ENCODE peak calls at places on chromosomes 5 and 9, in ten cellular contexts. G, J, S, L, T, E, Y, R, M and D are unnamed samples. For H3K9me2, the result is how much of the 10 kb centered on the place peaks cover.

GRCh38 chr5:68320094-68320986 is 104.8 kb downstream of the PIK3R1 start:
- DNase-seq in G (peak), J (no peak), S (no peak), L (no peak), T (no peak), E (no peak), Y (peak), R (no peak), M (no peak), D (no peak)

GRCh38 chr9:21434202-21435014 is 5.8 kb upstream of the IFNA1 start:
- DNase-seq in G (peak), J (peak), S (peak), L (peak), T (peak), E (peak), Y (peak), R (peak), M (peak), D (peak)

GRCh38 chr5:103522586-103522985 is 40.0 kb downstream of the NUDT12 start:
- DNase-seq in G (no peak), J (peak), S (no peak), L (no peak), T (no peak), E (peak), Y (peak), R (no peak), M (no peak), D (no peak)

GRCh38 chr5:73446631-73447233 is 1.8 kb downstream of the FOXD1 start:
- DNase-seq in G (peak), J (no peak), S (no peak), L (peak), T (no peak), E (peak), Y (peak), R (no peak), M (no peak), D (no peak)

GRCh38 chr5:67451640-67452279 is 255.2 kb upstream of the CD180 start:
- DNase-seq in G (no peak), J (no peak), S (no peak), L (peak), T (no peak), E (no peak), Y (no peak), R (no peak), M (no peak), D (no peak)

GRCh38 chr5:119996128-119996527 is 366.8 kb downstream of the FAM170A start:
- DNase-seq in G (peak), J (no peak), S (no peak), L (no peak), T (no peak), E (no peak), Y (no peak), R (no peak), M (no peak), D (no peak)

GRCh38 chr9:89871871-89872331 is 267.1 kb downstream of the GADD45G start:
- DNase-seq in G (no peak), J (no peak), S (no peak), L (no peak), T (no peak), E (no peak), Y (no peak), R (no peak), M (no peak), D (no peak)

GRCh38 chr9:33418090-33418489 is 15.7 kb upstream of the AQP7 start:
- DNase-seq in G (no peak), J (no peak), S (no peak), L (no peak), T (no peak), E (no peak), Y (no peak), R (no peak), M (peak), D (no peak)

GRCh38 chr5:153562189-153562588 is 71.7 kb downstream of the GRIA1 start:
- DNase-seq in G (peak), J (no peak), S (no peak), L (no peak), T (no peak), E (no peak), Y (peak), R (no peak), M (no peak), D (peak)

GRCh38 chr5:149387982-149388381 is 8.9 kb upstream of the IL17B start:
- DNase-seq in G (no peak), J (no peak), S (no peak), L (no peak), T (no peak), E (no peak), Y (peak), R (no peak), M (no peak), D (no peak)

GRCh38 chr9:34224349-34224748 is 45.5 kb downstream of the UBAP1 start:
- DNase-seq in G (no peak), J (no peak), S (no peak), L (no peak), T (no peak), E (no peak), Y (no peak), R (no peak), M (no peak), D (no peak)

GRCh38 chr5:173802670-173803165 is 85.4 kb upstream of the CPEB4 start:
- DNase-seq in G (peak), J (peak), S (no peak), L (no peak), T (no peak), E (no peak), Y (peak), R (no peak), M (no peak), D (peak)

GRCh38 chr5:90983148-90983547 is 400.0 kb downstream of the ARRDC3 start:
- DNase-seq in G (peak), J (peak), S (no peak), L (no peak), T (peak), E (no peak), Y (peak), R (no peak), M (no peak), D (peak)

GRCh38 chr9:76835571-76836283 is 70.2 kb downstream of the PRUNE2 start:
- DNase-seq in G (peak), J (peak), S (no peak), L (no peak), T (no peak), E (no peak), Y (peak), R (no peak), M (no peak), D (no peak)

GRCh38 chr9:71765693-71766092 is 2.6 kb downstream of the CEMIP2 start:
- DNase-seq in G (peak), J (no peak), S (no peak), L (no peak), T (no peak), E (no peak), Y (peak), R (no peak), M (no peak), D (no peak)

GRCh38 chr5:173962436-173962835 is 26.5 kb upstream of the C5orf47 start:
- DNase-seq in G (no peak), J (no peak), S (no peak), L (no peak), T (no peak), E (no peak), Y (no peak), R (no peak), M (no peak), D (no peak)

GRCh38 chr5:154611341-154611767 is 133.3 kb upstream of the HAND1 start:
- DNase-seq in G (no peak), J (no peak), S (no peak), L (no peak), T (no peak), E (peak), Y (peak), R (no peak), M (no peak), D (no peak)

GRCh38 chr5:179164331-179165311 is 104.4 kb downstream of the ZNF354C start:
- DNase-seq in G (no peak), J (no peak), S (no peak), L (no peak), T (no peak), E (no peak), Y (no peak), R (no peak), M (no peak), D (no peak)

GRCh38 chr5:128714551-128714950 is 176.5 kb upstream of the FBN2 start:
- DNase-seq in G (no peak), J (no peak), S (no peak), L (no peak), T (no peak), E (no peak), Y (no peak), R (no peak), M (no peak), D (no peak)

GRCh38 chr5:431001-431710 is 11.8 kb upstream of the EXOC3 start:
- DNase-seq in G (peak), J (peak), S (peak), L (peak), T (peak), E (peak), Y (peak), R (peak), M (peak), D (no peak)

GRCh38 chr5:17411436-17411835 is 86.6 kb upstream of the TAF11L2 start:
- DNase-seq in G (no peak), J (no peak), S (no peak), L (no peak), T (no peak), E (no peak), Y (peak), R (no peak), M (no peak), D (no peak)

GRCh38 chr5:170746081-170746951 is 37.2 kb upstream of the GABRP start:
- DNase-seq in G (no peak), J (no peak), S (no peak), L (peak), T (no peak), E (peak), Y (no peak), R (no peak), M (peak), D (no peak)

GRCh38 chr5:11251242-11251641 is 490.2 kb upstream of the DAP start:
- DNase-seq in G (peak), J (peak), S (no peak), L (no peak), T (no peak), E (peak), Y (peak), R (no peak), M (no peak), D (peak)

GRCh38 chr9:88219601-88220000 is 81.3 kb upstream of the SPATA31C2 start:
- DNase-seq in G (no peak), J (no peak), S (no peak), L (no peak), T (no peak), E (no peak), Y (no peak), R (no peak), M (no peak), D (no peak)

GRCh38 chr9:70588381-70588780 is 173.9 kb upstream of the KLF9 start:
- DNase-seq in G (no peak), J (no peak), S (no peak), L (no peak), T (no peak), E (no peak), Y (no peak), R (no peak), M (no peak), D (no peak)

GRCh38 chr9:12753931-12754330 is 20.9 kb upstream of the LURAP1L start:
- DNase-seq in G (no peak), J (no peak), S (no peak), L (no peak), T (no peak), E (no peak), Y (no peak), R (no peak), M (no peak), D (no peak)

GRCh38 chr5:178201221-178201926 is 3.0 kb upstream of the HNRNPAB start:
- DNase-seq in G (no peak), J (no peak), S (no peak), L (no peak), T (no peak), E (no peak), Y (no peak), R (no peak), M (no peak), D (no peak)

GRCh38 chr9:81411961-81412360 is 277.4 kb downstream of the TLE1 start:
- DNase-seq in G (peak), J (no peak), S (no peak), L (no peak), T (no peak), E (no peak), Y (peak), R (no peak), M (no peak), D (no peak)

GRCh38 chr5:27315541-27316282 is 277.3 kb upstream of the CDH9 start:
- DNase-seq in G (peak), J (no peak), S (no peak), L (peak), T (no peak), E (peak), Y (peak), R (no peak), M (no peak), D (peak)

GRCh38 chr5:169356181-169356580 is 55.2 kb upstream of the SLIT3 start:
- DNase-seq in G (no peak), J (no peak), S (no peak), L (no peak), T (no peak), E (no peak), Y (no peak), R (no peak), M (no peak), D (no peak)

GRCh38 chr5:23012842-23013241 is 159.7 kb upstream of the CDH12 start:
- DNase-seq in G (no peak), J (no peak), S (no peak), L (peak), T (no peak), E (no peak), Y (no peak), R (no peak), M (peak), D (no peak)
- H3K4me3 ChIP-seq in G (peak), J (no peak), S (peak), L (no peak), T (peak), E (no peak), Y (no peak), R (no peak), M (peak), D (peak)

GRCh38 chr5:137263319-137263718 is 235.8 kb downstream of the SPOCK1 start:
- DNase-seq in G (no peak), J (peak), S (no peak), L (no peak), T (no peak), E (no peak), Y (no peak), R (no peak), M (no peak), D (no peak)
- H3K9me2 ChIP-seq in G (under half), J (under half), S (under half), L (under half), T (under half), E (under half), Y (under half), R (under half), M (under half), D (under half)

GRCh38 chr5:151685749-151686672 is 704 bp downstream of the SPARC start:
- DNase-seq in G (no peak), J (no peak), S (no peak), L (no peak), T (peak), E (peak), Y (peak), R (no peak), M (no peak), D (no peak)

GRCh38 chr5:151688406-151688805 is 1.7 kb upstream of the SPARC start:
- DNase-seq in G (no peak), J (no peak), S (no peak), L (no peak), T (no peak), E (no peak), Y (no peak), R (no peak), M (no peak), D (no peak)

GRCh38 chr5:151683936-151684586 is 2.7 kb downstream of the SPARC start:
- DNase-seq in G (no peak), J (no peak), S (no peak), L (no peak), T (no peak), E (no peak), Y (peak), R (no peak), M (no peak), D (no peak)

GRCh38 chr5:151684690-151685361 is 1.9 kb downstream of the SPARC start:
- DNase-seq in G (peak), J (peak), S (no peak), L (no peak), T (no peak), E (peak), Y (peak), R (no peak), M (peak), D (peak)

DNA sequence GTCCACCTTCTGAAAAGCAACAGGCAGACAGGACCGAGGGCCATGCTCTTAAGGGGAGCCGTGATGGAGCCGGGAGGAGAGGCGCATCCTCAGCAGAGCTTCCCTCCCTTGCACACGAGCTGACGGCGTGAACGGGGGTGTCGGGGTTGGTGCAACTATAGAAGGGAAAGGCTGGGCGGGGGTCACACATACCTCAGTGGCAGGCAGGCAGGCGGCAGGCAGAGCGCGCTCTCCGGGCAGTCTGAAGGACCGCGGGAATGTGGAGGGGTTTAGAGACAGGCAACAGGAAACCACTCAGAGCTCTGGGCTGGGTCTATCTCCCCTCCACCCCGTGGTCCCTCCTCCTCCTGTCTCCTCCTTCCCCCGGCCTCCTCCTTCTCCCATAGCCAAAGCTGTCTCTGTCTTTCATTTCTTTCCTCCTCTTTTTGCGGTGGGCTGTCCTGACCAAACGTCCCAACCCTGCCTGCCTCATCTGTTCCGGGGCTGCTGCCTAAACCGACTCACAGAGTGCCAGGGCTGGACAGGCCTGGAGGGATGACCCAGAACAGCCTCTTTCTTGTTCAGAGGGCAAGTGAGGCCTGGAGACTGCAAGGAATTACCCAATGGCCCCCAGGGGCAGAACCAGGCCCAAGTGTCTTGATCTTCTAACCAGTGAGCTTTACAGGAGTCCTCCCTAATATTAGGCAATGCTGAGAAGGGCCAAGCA is at the start of gene SPARC:
- DNase-seq in G (no peak), J (peak), S (no peak), L (peak), T (peak), E (peak), Y (peak), R (no peak), M (no peak), D (peak)
- H3K4me3 ChIP-seq in G (no peak), J (peak), S (no peak), L (peak), T (peak), E (peak), Y (peak), R (no peak), M (no peak), D (no peak)

GRCh38 chr5:71483355-71483754 is 27.9 kb downstream of the BDP1 start:
- DNase-seq in G (peak), J (no peak), S (no peak), L (no peak), T (no peak), E (no peak), Y (peak), R (peak), M (no peak), D (peak)
- H3K9me2 ChIP-seq in G (under half), J (under half), S (under half), L (under half), T (under half), E (under half), Y (under half), R (under half), M (under half), D (under half)

DNA sequence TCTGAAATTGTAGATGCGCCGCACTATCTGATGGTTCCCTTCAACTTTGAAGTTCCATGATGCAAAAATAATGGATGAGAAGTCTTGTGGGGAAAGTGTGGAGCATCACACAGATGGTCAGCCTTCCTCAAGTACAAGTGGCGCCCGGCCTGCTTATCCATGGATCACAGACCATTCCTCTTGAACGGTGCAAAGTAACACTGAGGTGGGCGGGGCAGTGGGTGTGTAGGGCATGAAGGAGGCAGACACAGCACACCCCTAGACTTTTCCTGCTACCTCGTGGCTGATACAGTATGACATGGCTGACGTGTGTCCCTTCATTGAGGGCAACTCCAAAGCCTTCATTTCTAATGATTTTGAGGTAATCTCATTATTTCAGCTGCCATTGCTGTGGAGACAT is 2.5 kb upstream of the GNG10 start:
- DNase-seq in G (no peak), J (peak), S (no peak), L (no peak), T (no peak), E (no peak), Y (no peak), R (no peak), M (no peak), D (no peak)
- H3K4me3 ChIP-seq in G (no peak), J (no peak), S (no peak), L (no peak), T (no peak), E (no peak), Y (no peak), R (no peak), M (no peak), D (no peak)